ENCODE peak calls at places on chromosomes 12 and 14, in seven cellular contexts. One of them, this sample, is unnamed.

GRCh38 chr12:20194171-20194570 is 174.2 kb upstream of the PDE3A start:
- DNase-seq in SK-N-SH: no peak
- DNase-seq in HepG2: no peak
- DNase-seq in HCT116: no peak
- DNase-seq in GM12878: no peak
- DNase-seq in H1: no peak
- DNase-seq in K562: no peak
- DNase-seq in this sample: peak

GRCh38 chr12:94686834-94687628 is 36.7 kb upstream of the TMCC3 start:
- DNase-seq in SK-N-SH: no peak
- DNase-seq in HepG2: no peak
- DNase-seq in HCT116: no peak
- DNase-seq in GM12878: no peak
- DNase-seq in H1: no peak
- DNase-seq in K562: no peak
- DNase-seq in this sample: no peak

GRCh38 chr12:3473844-3474243 is 17.2 kb upstream of the PRMT8 start:
- DNase-seq in SK-N-SH: no peak
- DNase-seq in HepG2: no peak
- DNase-seq in HCT116: no peak
- DNase-seq in GM12878: no peak
- DNase-seq in H1: no peak
- DNase-seq in K562: no peak
- DNase-seq in this sample: no peak

GRCh38 chr12:68780731-68781130 is 27.2 kb upstream of the MDM2 start:
- DNase-seq in SK-N-SH: no peak
- DNase-seq in HepG2: no peak
- DNase-seq in HCT116: no peak
- DNase-seq in GM12878: no peak
- DNase-seq in H1: no peak
- DNase-seq in K562: no peak
- DNase-seq in this sample: no peak

GRCh38 chr14:98069712-98070133 is 1202.3 kb downstream of the BCL11B start:
- DNase-seq in SK-N-SH: no peak
- DNase-seq in HepG2: peak
- DNase-seq in HCT116: no peak
- DNase-seq in GM12878: no peak
- DNase-seq in H1: peak
- DNase-seq in K562: no peak
- DNase-seq in this sample: peak

GRCh38 chr14:101562659-101563351 is 1.5 kb downstream of the DIO3 start:
- DNase-seq in SK-N-SH: peak
- DNase-seq in HepG2: no peak
- DNase-seq in HCT116: no peak
- DNase-seq in GM12878: no peak
- DNase-seq in H1: no peak
- DNase-seq in K562: no peak
- DNase-seq in this sample: no peak

GRCh38 chr14:22666203-22666893 is 22.2 kb upstream of the OR6J1 start:
- DNase-seq in SK-N-SH: no peak
- DNase-seq in HepG2: no peak
- DNase-seq in HCT116: no peak
- DNase-seq in GM12878: no peak
- DNase-seq in H1: no peak
- DNase-seq in K562: no peak
- DNase-seq in this sample: no peak

GRCh38 chr12:97751704-97752103 is 289.1 kb downstream of the RMST start:
- DNase-seq in SK-N-SH: no peak
- DNase-seq in HepG2: no peak
- DNase-seq in HCT116: no peak
- DNase-seq in GM12878: no peak
- DNase-seq in H1: no peak
- DNase-seq in K562: no peak
- DNase-seq in this sample: no peak

GRCh38 chr12:104649217-104649834 is 192.6 kb downstream of the CHST11 start:
- DNase-seq in SK-N-SH: no peak
- DNase-seq in HepG2: no peak
- DNase-seq in HCT116: no peak
- DNase-seq in GM12878: no peak
- DNase-seq in H1: no peak
- DNase-seq in K562: no peak
- DNase-seq in this sample: no peak

GRCh38 chr12:119630223-119630781 is 36.7 kb downstream of the TMEM233 start:
- DNase-seq in SK-N-SH: no peak
- DNase-seq in HepG2: no peak
- DNase-seq in HCT116: no peak
- DNase-seq in GM12878: no peak
- DNase-seq in H1: no peak
- DNase-seq in K562: no peak
- DNase-seq in this sample: no peak

GRCh38 chr12:31002999-31003398 is 70.7 kb upstream of the DDX11 start:
- DNase-seq in SK-N-SH: no peak
- DNase-seq in HepG2: no peak
- DNase-seq in HCT116: no peak
- DNase-seq in GM12878: peak
- DNase-seq in H1: no peak
- DNase-seq in K562: no peak
- DNase-seq in this sample: no peak

GRCh38 chr14:85533821-85534271 is 3.9 kb downstream of the FLRT2 start:
- DNase-seq in SK-N-SH: no peak
- DNase-seq in HepG2: no peak
- DNase-seq in HCT116: no peak
- DNase-seq in GM12878: no peak
- DNase-seq in H1: peak
- DNase-seq in K562: no peak
- DNase-seq in this sample: no peak

GRCh38 chr14:38611928-38612327 is 356.0 kb upstream of the CLEC14A start:
- DNase-seq in SK-N-SH: no peak
- DNase-seq in HepG2: no peak
- DNase-seq in HCT116: no peak
- DNase-seq in GM12878: no peak
- DNase-seq in H1: no peak
- DNase-seq in K562: no peak
- DNase-seq in this sample: peak

GRCh38 chr12:93173178-93173957 is 204.4 kb upstream of the NUDT4 start:
- DNase-seq in SK-N-SH: no peak
- DNase-seq in HepG2: no peak
- DNase-seq in HCT116: no peak
- DNase-seq in GM12878: no peak
- DNase-seq in H1: no peak
- DNase-seq in K562: no peak
- DNase-seq in this sample: no peak

GRCh38 chr14:105162374-105162979 is 6.1 kb downstream of the JAG2 start:
- DNase-seq in SK-N-SH: no peak
- DNase-seq in HepG2: peak
- DNase-seq in HCT116: no peak
- DNase-seq in GM12878: no peak
- DNase-seq in H1: no peak
- DNase-seq in K562: peak
- DNase-seq in this sample: no peak

GRCh38 chr14:53278602-53279506 is 125.7 kb upstream of the DDHD1 start:
- DNase-seq in SK-N-SH: no peak
- DNase-seq in HepG2: peak
- DNase-seq in HCT116: no peak
- DNase-seq in GM12878: no peak
- DNase-seq in H1: no peak
- DNase-seq in K562: no peak
- DNase-seq in this sample: no peak

GRCh38 chr12:45192041-45192695 is 23.7 kb upstream of the ANO6 start:
- DNase-seq in SK-N-SH: no peak
- DNase-seq in HepG2: peak
- DNase-seq in HCT116: peak
- DNase-seq in GM12878: no peak
- DNase-seq in H1: no peak
- DNase-seq in K562: peak
- DNase-seq in this sample: peak

GRCh38 chr14:92513204-92513965 is at the start of gene RIN3:
- DNase-seq in SK-N-SH: peak
- DNase-seq in HepG2: peak
- DNase-seq in HCT116: no peak
- DNase-seq in GM12878: no peak
- DNase-seq in H1: peak
- DNase-seq in K562: no peak
- DNase-seq in this sample: no peak

GRCh38 chr12:10115890-10116289 is 14.1 kb downstream of the CLEC7A start:
- DNase-seq in SK-N-SH: no peak
- DNase-seq in HepG2: no peak
- DNase-seq in HCT116: no peak
- DNase-seq in GM12878: no peak
- DNase-seq in H1: no peak
- DNase-seq in K562: no peak
- DNase-seq in this sample: no peak

GRCh38 chr14:23079716-23080115 is 15.2 kb downstream of the ACIN1 start:
- DNase-seq in SK-N-SH: no peak
- DNase-seq in HepG2: no peak
- DNase-seq in HCT116: no peak
- DNase-seq in GM12878: no peak
- DNase-seq in H1: no peak
- DNase-seq in K562: no peak
- DNase-seq in this sample: no peak

GRCh38 chr12:32734952-32735351 is 20.7 kb downstream of the YARS2 start:
- DNase-seq in SK-N-SH: peak
- DNase-seq in HepG2: no peak
- DNase-seq in HCT116: no peak
- DNase-seq in GM12878: no peak
- DNase-seq in H1: no peak
- DNase-seq in K562: no peak
- DNase-seq in this sample: no peak

GRCh38 chr12:19454837-19455236 is 15.5 kb downstream of the AEBP2 start:
- DNase-seq in SK-N-SH: no peak
- DNase-seq in HepG2: no peak
- DNase-seq in HCT116: no peak
- DNase-seq in GM12878: no peak
- DNase-seq in H1: no peak
- DNase-seq in K562: no peak
- DNase-seq in this sample: no peak

GRCh38 chr14:86625637-86626036 is 1095.7 kb downstream of the FLRT2 start:
- DNase-seq in SK-N-SH: no peak
- DNase-seq in HepG2: no peak
- DNase-seq in HCT116: no peak
- DNase-seq in GM12878: no peak
- DNase-seq in H1: no peak
- DNase-seq in K562: no peak
- DNase-seq in this sample: no peak

GRCh38 chr14:97412933-97413574 is 615.9 kb downstream of the VRK1 start:
- DNase-seq in SK-N-SH: no peak
- DNase-seq in HepG2: no peak
- DNase-seq in HCT116: no peak
- DNase-seq in GM12878: no peak
- DNase-seq in H1: no peak
- DNase-seq in K562: no peak
- DNase-seq in this sample: no peak

GRCh38 chr14:95294834-95295599 is 24.7 kb downstream of the CLMN start:
- DNase-seq in SK-N-SH: no peak
- DNase-seq in HepG2: peak
- DNase-seq in HCT116: peak
- DNase-seq in GM12878: no peak
- DNase-seq in H1: no peak
- DNase-seq in K562: no peak
- DNase-seq in this sample: no peak

GRCh38 chr12:128191380-128191779 is 75.6 kb upstream of the TMEM132C start:
- DNase-seq in SK-N-SH: no peak
- DNase-seq in HepG2: no peak
- DNase-seq in HCT116: no peak
- DNase-seq in GM12878: no peak
- DNase-seq in H1: no peak
- DNase-seq in K562: no peak
- DNase-seq in this sample: no peak

GRCh38 chr14:34053666-34054065 is 102.8 kb upstream of the EGLN3 start:
- DNase-seq in SK-N-SH: no peak
- DNase-seq in HepG2: no peak
- DNase-seq in HCT116: no peak
- DNase-seq in GM12878: no peak
- DNase-seq in H1: no peak
- DNase-seq in K562: no peak
- DNase-seq in this sample: no peak
- TF ChIP-seq YY1 in SK-N-SH: no peak
- TF ChIP-seq YY1 in HepG2: no peak
- TF ChIP-seq YY1 in HCT116: no peak
- TF ChIP-seq YY1 in GM12878: no peak
- TF ChIP-seq YY1 in H1: no peak
- TF ChIP-seq YY1 in K562: no peak
- TF ChIP-seq YY1 in this sample: no peak

DNA sequence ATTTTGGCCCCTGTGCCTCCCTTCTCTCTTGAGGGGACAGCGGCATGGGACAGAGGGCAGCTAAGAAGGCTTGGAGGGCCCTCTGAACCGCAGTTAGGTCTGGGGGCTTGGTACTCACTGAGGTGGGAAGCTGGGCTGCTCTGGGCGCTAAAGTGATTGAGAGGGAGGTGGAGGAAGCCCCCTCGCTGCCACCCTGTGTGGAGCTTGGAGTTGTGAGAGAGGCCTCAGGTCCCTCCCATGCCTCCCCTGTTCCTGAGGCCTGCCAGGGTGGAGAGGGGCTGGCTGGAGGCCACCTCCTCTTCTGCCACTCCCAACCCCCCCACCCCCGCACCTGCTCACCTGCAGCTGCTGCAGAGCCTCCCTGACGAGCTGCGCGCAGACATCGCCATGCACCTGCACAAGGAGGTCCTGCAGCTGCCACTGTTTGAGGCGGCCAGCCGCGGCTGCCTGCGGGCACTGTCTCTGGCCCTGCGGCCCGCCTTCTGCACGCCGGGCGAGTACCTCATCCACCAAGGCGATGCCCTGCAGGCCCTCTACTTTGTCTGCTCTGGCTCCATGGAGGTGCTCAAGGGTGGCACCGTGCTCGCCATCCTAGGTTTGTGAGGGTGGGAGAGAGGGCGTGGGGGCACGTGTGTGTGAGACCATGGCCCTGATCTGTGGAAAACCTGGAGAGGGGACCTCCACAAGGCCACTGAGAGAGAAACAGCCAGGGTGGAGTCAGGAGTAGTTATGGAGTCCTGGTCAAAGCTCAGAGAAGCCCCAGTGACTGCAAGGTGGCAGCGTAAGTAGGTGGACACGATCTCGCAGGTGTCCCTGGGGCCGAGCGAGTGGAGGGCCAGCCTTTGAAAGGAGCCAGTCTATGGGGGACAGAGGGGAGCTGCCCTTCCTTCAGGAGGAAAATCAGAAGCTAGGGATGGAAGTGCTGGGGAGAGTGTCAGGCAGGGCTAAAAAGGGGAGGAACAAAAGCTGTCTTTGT is 11.2 kb downstream of the KCNH3 start:
- DNase-seq in SK-N-SH: peak
- DNase-seq in HepG2: no peak
- DNase-seq in HCT116: no peak
- DNase-seq in GM12878: no peak
- DNase-seq in H1: no peak
- DNase-seq in K562: no peak
- DNase-seq in this sample: no peak
- TF ChIP-seq YY1 in SK-N-SH: no peak
- TF ChIP-seq YY1 in HepG2: no peak
- TF ChIP-seq YY1 in HCT116: no peak
- TF ChIP-seq YY1 in GM12878: no peak
- TF ChIP-seq YY1 in H1: no peak
- TF ChIP-seq YY1 in K562: no peak
- TF ChIP-seq YY1 in this sample: no peak

GRCh38 chr14:24298892-24299254 is 707 bp downstream of the DHRS1 start:
- DNase-seq in SK-N-SH: no peak
- DNase-seq in HepG2: peak
- DNase-seq in HCT116: peak
- DNase-seq in GM12878: no peak
- DNase-seq in H1: no peak
- DNase-seq in K562: peak
- DNase-seq in this sample: no peak
- TF ChIP-seq YY1 in SK-N-SH: no peak
- TF ChIP-seq YY1 in HepG2: peak
- TF ChIP-seq YY1 in HCT116: no peak
- TF ChIP-seq YY1 in GM12878: no peak
- TF ChIP-seq YY1 in H1: no peak
- TF ChIP-seq YY1 in K562: no peak
- TF ChIP-seq YY1 in this sample: no peak

GRCh38 chr14:33254876-33255275 is 316.2 kb downstream of the NPAS3 start:
- DNase-seq in SK-N-SH: no peak
- DNase-seq in HepG2: no peak
- DNase-seq in HCT116: no peak
- DNase-seq in GM12878: no peak
- DNase-seq in H1: no peak
- DNase-seq in K562: no peak
- DNase-seq in this sample: no peak
- TF ChIP-seq YY1 in SK-N-SH: no peak
- TF ChIP-seq YY1 in HepG2: no peak
- TF ChIP-seq YY1 in HCT116: no peak
- TF ChIP-seq YY1 in GM12878: no peak
- TF ChIP-seq YY1 in H1: no peak
- TF ChIP-seq YY1 in K562: no peak
- TF ChIP-seq YY1 in this sample: no peak

This sample was measured in NT2/D1.